ENCODE peak calls at places on chromosomes 7 and 10, in five cellular contexts. T, K, S, D and O are unnamed samples.

GRCh38 chr7:19051767-19052375 is 65.6 kb downstream of the TWIST1 start:
- DNase-seq in T (peak), K (peak), S (peak), D (peak), O (peak)

GRCh38 chr7:41134242-41134872 is 568.5 kb downstream of the INHBA start:
- DNase-seq in T (peak), K (peak), S (peak), D (peak), O (peak)

GRCh38 chr10:97647556-97647955 is 7.1 kb downstream of the PI4K2A start:
- DNase-seq in T (peak), K (peak), S (no peak), D (peak), O (no peak)

GRCh38 chr7:106775552-106775936 is 89.5 kb upstream of the PIK3CG start:
- DNase-seq in T (peak), K (peak), S (peak), D (peak), O (no peak)

GRCh38 chr10:30055094-30055701 is 4.2 kb downstream of the JCAD start:
- DNase-seq in T (no peak), K (peak), S (no peak), D (peak), O (no peak)

GRCh38 chr7:39086638-39087360 is 109.1 kb downstream of the POU6F2 start:
- DNase-seq in T (no peak), K (no peak), S (no peak), D (no peak), O (no peak)

GRCh38 chr7:36283171-36283570 is 106.5 kb upstream of the ANLN start:
- DNase-seq in T (no peak), K (no peak), S (no peak), D (no peak), O (no peak)

GRCh38 chr10:29277296-29277695 is 11.6 kb upstream of the LYZL1 start:
- DNase-seq in T (no peak), K (no peak), S (no peak), D (no peak), O (no peak)

GRCh38 chr7:68841004-68841403 is 757.3 kb upstream of the AUTS2 start:
- DNase-seq in T (no peak), K (peak), S (no peak), D (no peak), O (no peak)

GRCh38 chr7:44431091-44431608 is 59.3 kb downstream of the NUDCD3 start:
- DNase-seq in T (no peak), K (no peak), S (peak), D (no peak), O (peak)

GRCh38 chr7:24283900-24284698 is at the start of gene NPY:
- DNase-seq in T (no peak), K (no peak), S (no peak), D (no peak), O (no peak)

GRCh38 chr7:51187941-51188340 is 128.7 kb downstream of the COBL start:
- DNase-seq in T (no peak), K (no peak), S (no peak), D (no peak), O (no peak)

GRCh38 chr7:1675036-1675671 is 5.1 kb downstream of the ELFN1 start:
- DNase-seq in T (no peak), K (no peak), S (no peak), D (no peak), O (no peak)

GRCh38 chr10:13448216-13448615 is 80.6 kb downstream of the BEND7 start:
- DNase-seq in T (no peak), K (peak), S (no peak), D (no peak), O (no peak)

GRCh38 chr10:5563991-5564536 is 39.3 kb downstream of the CALML3 start:
- DNase-seq in T (no peak), K (peak), S (no peak), D (peak), O (no peak)

GRCh38 chr10:21727452-21728168 is 193.6 kb downstream of the MLLT10 start:
- DNase-seq in T (no peak), K (no peak), S (no peak), D (peak), O (no peak)

GRCh38 chr10:80324086-80324485 is 32.5 kb downstream of the DYDC1 start:
- DNase-seq in T (peak), K (peak), S (peak), D (no peak), O (no peak)

GRCh38 chr10:105146436-105146835 is 505.3 kb downstream of the SORCS3 start:
- DNase-seq in T (no peak), K (no peak), S (no peak), D (no peak), O (no peak)

GRCh38 chr7:25260862-25261454 is 32.7 kb upstream of the NPVF start:
- DNase-seq in T (peak), K (peak), S (no peak), D (peak), O (peak)

GRCh38 chr7:11742496-11742895 is 89.5 kb downstream of the THSD7A start:
- DNase-seq in T (no peak), K (peak), S (no peak), D (no peak), O (no peak)

GRCh38 chr7:19294629-19295028 is 149.4 kb upstream of the FERD3L start:
- DNase-seq in T (no peak), K (peak), S (no peak), D (peak), O (no peak)

GRCh38 chr7:147014596-147014995 is 898.0 kb downstream of the CNTNAP2 start:
- DNase-seq in T (no peak), K (peak), S (no peak), D (no peak), O (no peak)

GRCh38 chr7:117386125-117386709 is 41.1 kb downstream of the ASZ1 start:
- DNase-seq in T (no peak), K (peak), S (no peak), D (peak), O (no peak)

GRCh38 chr7:140898794-140899548 is 25.8 kb downstream of the BRAF start:
- DNase-seq in T (no peak), K (peak), S (no peak), D (peak), O (no peak)

GRCh38 chr7:83866587-83866986 is 217.6 kb upstream of the SEMA3E start:
- DNase-seq in T (no peak), K (no peak), S (no peak), D (no peak), O (no peak)

GRCh38 chr10:99685232-99686041 is 26.1 kb downstream of the ENTPD7 start:
- DNase-seq in T (peak), K (no peak), S (no peak), D (no peak), O (peak)

GRCh38 chr7:39733881-39734571 is 110.7 kb downstream of the RALA start:
- DNase-seq in T (peak), K (peak), S (peak), D (peak), O (peak)

GRCh38 chr7:157674027-157674714 is 337.4 kb downstream of the DNAJB6 start:
- DNase-seq in T (no peak), K (no peak), S (no peak), D (no peak), O (no peak)

GRCh38 chr10:75449320-75450061 is 18.1 kb downstream of the LRMDA start:
- DNase-seq in T (no peak), K (no peak), S (no peak), D (no peak), O (no peak)

GRCh38 chr10:79412516-79412915 is 32.9 kb downstream of the ZCCHC24 start:
- DNase-seq in T (no peak), K (no peak), S (no peak), D (no peak), O (no peak)